ENCODE peak calls at places on chromosomes 6 and 20, in six cellular contexts. H is HCT116, Q is fibroblast of lung, R is osteocyte, Z is prostate gland, K is BJ. N is an unnamed sample.

GRCh38 chr6:169974663-169975062 is 223.2 kb downstream of the ERMARD start:
- DNase-seq in H (no peak), Q (no peak), R (no peak), Z (no peak), K (no peak), N (no peak)

GRCh38 chr6:122798099-122798641 is 9.1 kb downstream of the SMPDL3A start:
- DNase-seq in H (peak), Q (peak), R (no peak), Z (peak), K (peak), N (peak)

GRCh38 chr6:22737331-22737730 is 168.0 kb downstream of the HDGFL1 start:
- DNase-seq in H (peak), Q (peak), R (no peak), Z (peak), K (no peak), N (peak)

GRCh38 chr6:6556738-6557503 is 31.6 kb upstream of the LY86 start:
- DNase-seq in H (peak), Q (no peak), R (no peak), Z (no peak), K (no peak), N (peak)

GRCh38 chr20:38764563-38765355 is 16.5 kb downstream of the ACTR5 start:
- DNase-seq in H (peak), Q (peak), R (no peak), Z (no peak), K (peak), N (peak)

GRCh38 chr6:43203718-43204095 is 21.7 kb downstream of the CUL9 start:
- DNase-seq in H (no peak), Q (no peak), R (no peak), Z (no peak), K (no peak), N (no peak)

GRCh38 chr6:158815379-158815724 is 3.8 kb downstream of the EZR start:
- DNase-seq in H (no peak), Q (no peak), R (no peak), Z (no peak), K (no peak), N (no peak)

GRCh38 chr6:97312241-97312640 is 29.2 kb upstream of the MMS22L start:
- DNase-seq in H (no peak), Q (peak), R (no peak), Z (no peak), K (no peak), N (peak)

GRCh38 chr6:114997813-114998292 is 655.0 kb upstream of the HS3ST5 start:
- DNase-seq in H (no peak), Q (no peak), R (no peak), Z (no peak), K (no peak), N (peak)

GRCh38 chr6:119207973-119208725 is 129.7 kb upstream of the FAM184A start:
- DNase-seq in H (peak), Q (peak), R (no peak), Z (peak), K (peak), N (peak)

GRCh38 chr6:141562181-141562800 is 570.4 kb upstream of the GJE1 start:
- DNase-seq in H (no peak), Q (peak), R (no peak), Z (no peak), K (no peak), N (no peak)

GRCh38 chr6:157831424-157832249 is 8.6 kb downstream of the SNX9 start:
- DNase-seq in H (no peak), Q (no peak), R (no peak), Z (no peak), K (no peak), N (peak)

GRCh38 chr20:17662333-17663039 is 19.6 kb downstream of the RRBP1 start:
- DNase-seq in H (no peak), Q (peak), R (no peak), Z (no peak), K (no peak), N (no peak)

GRCh38 chr20:44079291-44079690 is 107.7 kb downstream of the JPH2 start:
- DNase-seq in H (no peak), Q (peak), R (peak), Z (no peak), K (no peak), N (no peak)

GRCh38 chr20:9294081-9294480 is 220.3 kb upstream of the LAMP5 start:
- DNase-seq in H (no peak), Q (peak), R (no peak), Z (no peak), K (peak), N (peak)

GRCh38 chr6:28001351-28001750 is 44.3 kb downstream of the OR2B6 start:
- DNase-seq in H (no peak), Q (no peak), R (no peak), Z (no peak), K (no peak), N (no peak)

GRCh38 chr6:156928972-156929371 is 151.8 kb downstream of the ARID1B start:
- DNase-seq in H (no peak), Q (no peak), R (no peak), Z (no peak), K (no peak), N (no peak)

GRCh38 chr20:23362392-23363256 is 642 bp downstream of the GZF1 start:
- DNase-seq in H (no peak), Q (peak), R (no peak), Z (peak), K (no peak), N (peak)

GRCh38 chr6:29589423-29590048 is 4.6 kb downstream of the OR2H2 start:
- DNase-seq in H (peak), Q (peak), R (no peak), Z (peak), K (no peak), N (peak)

GRCh38 chr6:136822051-136822378 is 377 bp upstream of the PEX7 start:
- DNase-seq in H (no peak), Q (peak), R (no peak), Z (peak), K (peak), N (no peak)

GRCh38 chr20:39349240-39349639 is 387.1 kb downstream of the DHX35 start:
- DNase-seq in H (no peak), Q (no peak), R (no peak), Z (no peak), K (no peak), N (no peak)

GRCh38 chr6:166274739-166275370 is 33.3 kb downstream of the PRR18 start:
- DNase-seq in H (no peak), Q (no peak), R (peak), Z (no peak), K (no peak), N (no peak)

GRCh38 chr20:31916724-31917123 is 35.1 kb downstream of the PDRG1 start:
- DNase-seq in H (no peak), Q (no peak), R (no peak), Z (no peak), K (no peak), N (no peak)

GRCh38 chr6:147699637-147700036 is 191.1 kb downstream of the SAMD5 start:
- DNase-seq in H (peak), Q (peak), R (no peak), Z (no peak), K (no peak), N (peak)

GRCh38 chr20:40286991-40287531 is 402.0 kb downstream of the MAFB start:
- DNase-seq in H (no peak), Q (no peak), R (no peak), Z (peak), K (no peak), N (peak)

GRCh38 chr6:22333802-22334201 is 37.0 kb upstream of the PRL start:
- DNase-seq in H (no peak), Q (peak), R (no peak), Z (no peak), K (no peak), N (no peak)

GRCh38 chr6:122438975-122439374 is 32.6 kb downstream of the SERINC1 start:
- DNase-seq in H (no peak), Q (no peak), R (no peak), Z (no peak), K (no peak), N (no peak)

GRCh38 chr6:21500894-21501293 is 92.7 kb upstream of the SOX4 start:
- DNase-seq in H (no peak), Q (no peak), R (no peak), Z (no peak), K (no peak), N (no peak)

GRCh38 chr6:143279385-143279784 is 171.1 kb downstream of the ADAT2 start:
- DNase-seq in H (peak), Q (peak), R (no peak), Z (no peak), K (no peak), N (peak)

GRCh38 chr6:22828179-22829062 is 259.1 kb downstream of the HDGFL1 start:
- DNase-seq in H (peak), Q (peak), R (no peak), Z (peak), K (peak), N (peak)

GRCh38 chr20:41085606-41086005 is 51.7 kb upstream of the PLCG1 start:
- DNase-seq in H (no peak), Q (no peak), R (no peak), Z (no peak), K (no peak), N (no peak)

GRCh38 chr20:18093388-18093787 is 35.7 kb upstream of the OVOL2 start:
- DNase-seq in H (no peak), Q (no peak), R (peak), Z (no peak), K (no peak), N (no peak)

GRCh38 chr6:165636415-165637048 is 26.5 kb downstream of the PDE10A start:
- DNase-seq in H (no peak), Q (peak), R (no peak), Z (no peak), K (no peak), N (no peak)

GRCh38 chr20:46213946-46214830 is 94.1 kb downstream of the CDH22 start:
- DNase-seq in H (no peak), Q (no peak), R (no peak), Z (no peak), K (no peak), N (peak)

GRCh38 chr20:14562976-14563375 is 225.6 kb upstream of the FLRT3 start:
- DNase-seq in H (no peak), Q (no peak), R (no peak), Z (no peak), K (no peak), N (no peak)

GRCh38 chr20:14556206-14556605 is 218.8 kb upstream of the FLRT3 start:
- DNase-seq in H (no peak), Q (no peak), R (no peak), Z (no peak), K (no peak), N (no peak)

GRCh38 chr20:14566505-14566904 is 229.1 kb upstream of the FLRT3 start:
- DNase-seq in H (no peak), Q (peak), R (no peak), Z (no peak), K (peak), N (no peak)

GRCh38 chr20:14561733-14562132 is 224.3 kb upstream of the FLRT3 start:
- DNase-seq in H (no peak), Q (peak), R (no peak), Z (no peak), K (no peak), N (no peak)
- TF ChIP-seq CTCF in H (no peak), Q (peak), R (no peak), Z (no peak), K (no peak), N (no peak)

GRCh38 chr20:2816030-2816582 is at the start of gene TMEM239:
- DNase-seq in H (no peak), Q (no peak), R (peak), Z (no peak), K (no peak), N (no peak)

GRCh38 chr20:2817891-2818595 is 1.9 kb downstream of the TMEM239 start:
- DNase-seq in H (no peak), Q (no peak), R (peak), Z (no peak), K (no peak), N (no peak)

GRCh38 chr20:2817341-2817726 is 1.2 kb downstream of the TMEM239 start:
- DNase-seq in H (no peak), Q (no peak), R (no peak), Z (no peak), K (no peak), N (no peak)

GRCh38 chr20:2815242-2815900 is 584 bp downstream of the C20orf141 start:
- DNase-seq in H (no peak), Q (no peak), R (peak), Z (no peak), K (no peak), N (no peak)

GRCh38 chr20:2816583-2817340 is 598 bp downstream of the TMEM239 start:
- DNase-seq in H (no peak), Q (no peak), R (peak), Z (no peak), K (no peak), N (no peak)
- TF ChIP-seq CTCF in H (peak), Q (no peak), R (no peak), Z (no peak), K (no peak), N (no peak)

GRCh38 chr20:47216819-47217410 is 139.6 kb downstream of the ZMYND8 start:
- DNase-seq in H (no peak), Q (no peak), R (no peak), Z (no peak), K (no peak), N (no peak)

GRCh38 chr20:47221036-47221625 is 135.4 kb downstream of the ZMYND8 start:
- DNase-seq in H (no peak), Q (no peak), R (no peak), Z (no peak), K (no peak), N (no peak)

GRCh38 chr20:47217482-47218446 is 138.7 kb downstream of the ZMYND8 start:
- DNase-seq in H (no peak), Q (no peak), R (no peak), Z (no peak), K (no peak), N (no peak)

GRCh38 chr20:47222728-47223127 is 133.8 kb downstream of the ZMYND8 start:
- DNase-seq in H (no peak), Q (no peak), R (no peak), Z (no peak), K (no peak), N (no peak)

DNA sequence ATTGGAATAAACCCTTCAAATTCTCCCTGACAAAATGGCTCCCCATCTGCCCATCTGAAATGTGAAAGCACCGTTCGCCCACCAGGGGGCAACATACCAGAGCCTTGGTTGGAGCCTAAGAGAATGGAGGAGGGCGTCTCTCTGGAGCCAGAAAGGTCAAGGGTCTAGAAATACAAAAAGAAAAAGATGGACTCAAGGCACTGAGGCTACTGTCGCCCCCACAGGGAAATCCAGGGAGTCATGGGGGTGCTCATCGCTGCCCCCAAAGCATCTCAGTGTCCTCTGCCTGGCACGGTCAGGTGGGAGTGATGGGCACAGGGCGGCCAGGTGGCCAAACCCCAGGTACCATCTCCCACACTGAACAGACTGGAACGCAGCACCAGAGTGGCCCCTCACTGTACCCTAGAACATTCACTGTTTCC is 136.3 kb downstream of the ZMYND8 start:
- DNase-seq in H (peak), Q (no peak), R (no peak), Z (no peak), K (no peak), N (peak)
- TF ChIP-seq CTCF in H (peak), Q (peak), R (peak), Z (no peak), K (peak), N (peak)

DNA sequence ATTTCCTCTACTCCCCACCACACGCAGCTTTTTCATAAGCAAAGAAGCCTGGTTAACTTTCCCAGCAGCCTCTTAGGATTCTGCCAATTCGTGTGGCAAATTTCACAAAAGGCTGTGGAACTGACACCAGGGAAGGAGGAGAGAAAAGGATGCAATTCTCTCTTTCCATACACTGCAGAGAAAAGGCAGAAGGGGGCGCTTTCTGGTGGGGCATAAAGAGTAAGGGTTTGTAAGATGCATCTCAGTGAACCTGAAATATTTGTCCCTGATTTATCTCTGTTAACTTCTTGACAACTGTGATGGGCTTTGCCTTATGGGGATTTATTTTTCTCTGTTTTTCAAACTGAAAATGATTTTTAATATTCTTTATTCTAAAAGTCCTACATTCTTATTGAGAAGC is 45.5 kb upstream of the GLP1R start:
- DNase-seq in H (no peak), Q (no peak), R (no peak), Z (no peak), K (no peak), N (peak)
- TF ChIP-seq CTCF in H (peak), Q (peak), R (peak), Z (no peak), K (no peak), N (no peak)

GRCh38 chr6:4055420-4056041 is 23.4 kb downstream of the FAM217A start:
- DNase-seq in H (peak), Q (peak), R (no peak), Z (peak), K (peak), N (peak)
- TF ChIP-seq CTCF in H (peak), Q (peak), R (peak), Z (no peak), K (peak), N (peak)

DNA sequence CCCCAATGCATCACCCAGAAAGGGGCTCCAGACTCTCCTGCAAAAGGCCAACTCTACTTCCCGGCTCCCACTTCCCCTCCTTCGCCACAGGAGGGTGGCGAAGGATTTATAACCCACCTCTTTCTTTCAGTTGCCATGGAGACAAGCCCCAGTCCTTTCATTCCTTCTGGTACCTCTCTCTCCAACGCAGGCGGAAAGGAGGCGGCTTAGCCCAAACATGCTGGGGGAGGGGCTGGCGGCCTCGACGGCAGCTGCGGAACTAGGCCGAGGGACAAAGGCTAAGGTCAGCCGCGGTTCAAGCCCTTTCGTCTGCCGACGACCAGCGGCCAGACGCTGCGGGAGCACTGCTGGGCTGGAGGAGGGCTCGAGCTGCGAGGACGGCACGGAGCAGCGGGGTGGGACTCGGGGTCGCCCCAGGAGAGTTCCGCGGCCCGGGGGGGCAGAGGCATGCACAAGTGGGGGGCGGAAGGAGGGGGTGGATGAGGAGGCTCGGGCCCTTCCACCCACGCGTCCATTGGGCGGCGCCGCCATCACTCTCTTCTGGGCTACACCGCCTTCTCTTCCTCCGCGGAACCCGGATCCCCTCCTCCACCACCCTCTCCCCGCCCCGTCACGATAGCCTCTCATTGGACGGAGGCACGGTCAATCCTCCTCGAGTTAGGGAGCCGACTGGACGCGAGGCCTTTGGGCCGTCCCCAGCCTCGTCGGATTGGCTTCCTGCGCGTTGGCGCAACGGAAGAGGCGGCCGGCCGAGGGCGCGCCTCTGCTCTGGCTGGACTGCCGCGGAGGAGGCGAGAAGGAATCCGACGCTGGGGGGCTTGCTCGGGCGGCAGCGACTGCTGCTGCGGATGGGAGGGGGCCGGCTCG is at the start of gene PANK2:
- DNase-seq in H (peak), Q (peak), R (peak), Z (peak), K (peak), N (peak)
- TF ChIP-seq CTCF in H (peak), Q (peak), R (peak), Z (no peak), K (peak), N (peak)

DNA sequence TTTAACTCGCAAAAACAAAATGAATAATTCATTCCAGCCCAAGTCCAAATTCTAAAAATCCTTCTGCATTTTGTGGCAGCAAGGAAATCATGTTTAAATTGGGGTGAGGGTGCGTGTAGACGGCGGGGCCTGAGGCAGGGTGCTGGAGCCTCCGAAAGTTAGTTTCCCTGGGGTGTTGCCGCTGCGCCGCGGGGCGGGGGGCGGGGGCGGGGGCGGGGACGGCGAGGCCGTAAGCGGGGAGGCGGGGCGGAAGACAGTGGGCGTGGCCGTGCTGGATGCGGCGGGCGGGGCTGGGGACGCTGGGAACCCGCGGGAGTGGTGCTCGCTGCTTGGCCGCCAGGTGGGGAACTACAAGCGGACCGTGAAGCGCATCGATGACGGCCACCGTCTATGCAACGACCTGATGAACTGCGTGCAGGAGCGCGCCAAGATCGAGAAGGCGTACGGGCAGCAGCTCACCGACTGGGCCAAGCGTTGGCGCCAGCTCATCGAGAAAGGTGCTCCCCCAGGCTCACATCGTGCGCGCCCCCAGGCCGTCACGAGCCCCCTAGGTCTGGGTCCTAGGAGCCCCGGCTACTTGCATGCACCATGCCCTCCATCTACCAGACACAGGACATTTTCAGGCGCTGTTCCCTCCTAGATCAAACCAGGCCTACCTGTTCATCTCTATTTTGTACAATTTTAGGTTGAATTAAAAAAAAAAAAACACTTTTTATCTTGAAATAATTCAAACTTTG is 29.0 kb downstream of the SPDEF start:
- DNase-seq in H (peak), Q (peak), R (peak), Z (peak), K (peak), N (peak)
- TF ChIP-seq CTCF in H (peak), Q (peak), R (peak), Z (peak), K (peak), N (peak)